ENCODE peak calls at places on chromosome 4, in four cellular contexts. C is GM10248, U is A549, D is BE2C. Z is an unnamed sample.

GRCh38 chr4:14783011-14783877 is 219.0 kb upstream of the CPEB2 start:
- DNase-seq in C (peak), U (no peak), D (no peak), Z (peak)

GRCh38 chr4:95572304-95572991 is 23.7 kb upstream of the UNC5C start:
- DNase-seq in C (no peak), U (no peak), D (peak), Z (no peak)

GRCh38 chr4:125390126-125390525 is 75.4 kb downstream of the FAT4 start:
- DNase-seq in C (no peak), U (no peak), D (no peak), Z (no peak)

GRCh38 chr4:86891785-86892638 is at the start of gene C4orf36:
- DNase-seq in C (peak), U (peak), D (peak), Z (peak)

GRCh38 chr4:71209161-71209560 is 129.7 kb upstream of the SLC4A4 start:
- DNase-seq in C (no peak), U (peak), D (no peak), Z (no peak)

GRCh38 chr4:74376888-74377483 is 12.0 kb downstream of the EREG start:
- DNase-seq in C (peak), U (peak), D (no peak), Z (peak)

GRCh38 chr4:184440593-184441358 is 33.6 kb downstream of the IRF2 start:
- DNase-seq in C (no peak), U (no peak), D (no peak), Z (no peak)

GRCh38 chr4:100362363-100362762 is 155.5 kb downstream of the EMCN start:
- DNase-seq in C (no peak), U (no peak), D (no peak), Z (no peak)

GRCh38 chr4:185109736-185110135 is 33.3 kb upstream of the SLC25A4 start:
- DNase-seq in C (no peak), U (no peak), D (no peak), Z (no peak)

GRCh38 chr4:94452476-94453300 is 946 bp downstream of the PDLIM5 start:
- DNase-seq in C (peak), U (peak), D (peak), Z (peak)

GRCh38 chr4:85005865-85006377 is 39.4 kb upstream of the WDFY3 start:
- DNase-seq in C (no peak), U (no peak), D (no peak), Z (no peak)

GRCh38 chr4:118395057-118395679 is 42.4 kb upstream of the PRSS12 start:
- DNase-seq in C (no peak), U (no peak), D (no peak), Z (no peak)

GRCh38 chr4:2900701-2901100 is 57.1 kb downstream of the ADD1 start:
- DNase-seq in C (no peak), U (no peak), D (no peak), Z (no peak)

GRCh38 chr4:108396900-108397299 is 223.5 kb upstream of the RPL34 start:
- DNase-seq in C (no peak), U (no peak), D (no peak), Z (no peak)

GRCh38 chr4:183146478-183146877 is 47.4 kb downstream of the WWC2 start:
- DNase-seq in C (no peak), U (no peak), D (no peak), Z (no peak)

GRCh38 chr4:158015241-158015640 is 157.6 kb downstream of the GASK1B start:
- DNase-seq in C (no peak), U (no peak), D (no peak), Z (no peak)

GRCh38 chr4:37715889-37716402 is 29.8 kb upstream of the RELL1 start:
- DNase-seq in C (peak), U (no peak), D (peak), Z (peak)

GRCh38 chr4:147965873-147966272 is 234.0 kb downstream of the ARHGAP10 start:
- DNase-seq in C (no peak), U (no peak), D (no peak), Z (no peak)

GRCh38 chr4:70703695-70704332 is 15.5 kb downstream of the UTP3 start:
- DNase-seq in C (no peak), U (no peak), D (no peak), Z (no peak)

GRCh38 chr4:54099287-54099958 is 540 bp upstream of the GSX2 start:
- DNase-seq in C (no peak), U (no peak), D (no peak), Z (peak)

GRCh38 chr4:14701389-14701788 is 300.9 kb upstream of the CPEB2 start:
- DNase-seq in C (no peak), U (no peak), D (no peak), Z (no peak)

GRCh38 chr4:26088433-26088928 is 174.5 kb downstream of the SMIM20 start:
- DNase-seq in C (peak), U (no peak), D (no peak), Z (no peak)

GRCh38 chr4:26084414-26084813 is 170.4 kb downstream of the SMIM20 start:
- DNase-seq in C (no peak), U (no peak), D (no peak), Z (no peak)

GRCh38 chr4:26087108-26087507 is 173.1 kb downstream of the SMIM20 start:
- DNase-seq in C (no peak), U (no peak), D (no peak), Z (no peak)

GRCh38 chr4:26085581-26085980 is 171.6 kb downstream of the SMIM20 start:
- DNase-seq in C (no peak), U (no peak), D (no peak), Z (no peak)

DNA sequence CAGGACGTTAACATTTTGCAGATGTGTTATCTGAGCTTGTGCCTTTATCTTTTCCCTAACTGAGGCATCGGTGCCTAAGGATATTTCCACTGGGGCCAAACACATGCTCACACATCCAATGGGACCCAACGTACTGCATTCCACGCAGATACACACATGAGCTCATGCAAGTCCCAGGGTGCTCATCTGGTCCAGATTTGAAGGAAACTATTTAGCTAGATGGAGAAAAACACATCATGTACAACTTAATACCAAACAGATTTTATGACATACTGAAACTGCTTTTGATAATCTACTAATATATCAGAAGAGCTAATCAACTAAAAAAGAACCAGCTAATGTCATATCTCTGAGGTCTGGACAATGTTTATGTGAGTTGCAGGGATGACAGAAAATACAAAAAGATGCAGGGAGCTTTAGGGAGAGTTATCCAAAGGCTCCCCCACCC is 172.6 kb downstream of the SMIM20 start:
- DNase-seq in C (no peak), U (no peak), D (no peak), Z (no peak)
- TF ChIP-seq CTCF in C (no peak), U (no peak), D (no peak), Z (no peak)

GRCh38 chr4:143482753-143483362 is 30.6 kb upstream of the SMARCA5 start:
- DNase-seq in C (peak), U (peak), D (no peak), Z (peak)

GRCh38 chr4:143481361-143481760 is 32.1 kb upstream of the SMARCA5 start:
- DNase-seq in C (no peak), U (no peak), D (no peak), Z (no peak)

GRCh38 chr4:143488684-143489083 is 24.8 kb upstream of the SMARCA5 start:
- DNase-seq in C (no peak), U (no peak), D (no peak), Z (no peak)

GRCh38 chr4:143489116-143489515 is 24.4 kb upstream of the SMARCA5 start:
- DNase-seq in C (no peak), U (no peak), D (no peak), Z (no peak)

DNA sequence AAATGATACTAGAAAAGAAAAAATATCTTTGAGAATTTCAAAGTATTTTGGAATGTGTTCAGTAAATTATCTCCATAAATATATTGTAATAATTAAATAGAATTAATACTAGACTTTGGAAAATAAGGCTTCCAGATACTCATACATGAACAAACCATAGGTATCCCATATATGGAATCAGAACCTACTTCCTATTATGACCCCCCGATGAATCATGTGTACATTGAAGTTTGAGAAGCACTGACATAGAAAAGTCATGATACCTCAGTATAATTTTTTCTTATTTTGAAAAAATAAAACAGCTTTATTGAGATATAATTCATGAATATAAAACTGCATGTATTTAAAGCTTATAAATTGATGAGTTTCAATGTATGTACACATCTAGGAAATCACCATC is 27.2 kb upstream of the SMARCA5 start:
- DNase-seq in C (no peak), U (no peak), D (no peak), Z (no peak)
- TF ChIP-seq CTCF in C (no peak), U (no peak), D (no peak), Z (no peak)

DNA sequence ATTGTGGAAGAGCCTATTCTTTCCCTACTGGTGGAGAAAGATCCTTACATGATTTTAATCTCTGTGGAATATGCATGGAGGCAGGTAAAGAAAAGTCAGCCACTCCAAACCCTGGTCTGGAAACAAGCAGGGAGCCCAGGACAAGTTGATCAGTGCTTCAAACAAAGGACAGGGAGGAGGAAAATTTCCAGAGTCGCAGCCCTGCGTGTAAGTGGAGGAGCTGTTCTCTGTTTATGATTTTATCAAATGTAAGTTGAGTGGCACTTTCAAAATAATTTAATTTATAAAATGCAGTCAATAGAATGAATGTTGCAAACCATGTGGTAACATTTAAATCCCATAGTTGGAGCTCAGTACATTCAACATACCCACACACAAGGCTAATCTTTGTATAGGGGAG is 57.0 kb downstream of the SLC34A2 start:
- DNase-seq in C (no peak), U (no peak), D (peak), Z (no peak)
- TF ChIP-seq CTCF in C (no peak), U (no peak), D (no peak), Z (no peak)

DNA sequence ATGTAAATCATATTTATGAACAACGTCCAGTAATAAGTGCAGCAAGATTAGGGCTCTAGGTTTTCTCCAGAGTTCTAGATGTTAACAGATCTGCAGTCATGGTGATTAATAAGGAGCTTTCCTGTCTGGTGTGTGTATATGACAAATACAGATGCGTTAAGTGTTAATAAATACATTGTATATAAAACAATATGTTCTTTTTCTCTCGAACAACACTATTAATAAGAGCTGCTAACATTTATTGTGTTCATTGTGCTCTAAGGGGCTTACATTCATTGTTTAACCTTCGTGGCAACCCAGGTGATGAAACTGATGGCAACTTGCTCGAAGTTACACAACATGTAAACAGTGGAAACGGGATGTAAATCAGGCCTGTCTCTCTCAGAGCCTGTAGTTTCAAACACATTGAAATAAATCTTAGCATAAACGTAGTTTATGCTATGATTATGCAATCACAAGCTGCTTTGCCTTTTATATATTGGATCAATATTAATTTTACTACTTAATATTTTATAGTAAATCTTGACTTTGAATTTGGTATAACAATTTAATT is 547 bp upstream of the CLGN start:
- DNase-seq in C (no peak), U (peak), D (no peak), Z (no peak)
- TF ChIP-seq CTCF in C (no peak), U (no peak), D (no peak), Z (no peak)

GRCh38 chr4:26132858-26133257 is 188.0 kb upstream of the RBPJ start:
- DNase-seq in C (no peak), U (no peak), D (no peak), Z (no peak)
- TF ChIP-seq CTCF in C (peak), U (no peak), D (no peak), Z (peak)

GRCh38 chr4:16032382-16032743 is 51.5 kb downstream of the PROM1 start:
- DNase-seq in C (no peak), U (no peak), D (no peak), Z (no peak)
- TF ChIP-seq CTCF in C (no peak), U (no peak), D (no peak), Z (no peak)

DNA sequence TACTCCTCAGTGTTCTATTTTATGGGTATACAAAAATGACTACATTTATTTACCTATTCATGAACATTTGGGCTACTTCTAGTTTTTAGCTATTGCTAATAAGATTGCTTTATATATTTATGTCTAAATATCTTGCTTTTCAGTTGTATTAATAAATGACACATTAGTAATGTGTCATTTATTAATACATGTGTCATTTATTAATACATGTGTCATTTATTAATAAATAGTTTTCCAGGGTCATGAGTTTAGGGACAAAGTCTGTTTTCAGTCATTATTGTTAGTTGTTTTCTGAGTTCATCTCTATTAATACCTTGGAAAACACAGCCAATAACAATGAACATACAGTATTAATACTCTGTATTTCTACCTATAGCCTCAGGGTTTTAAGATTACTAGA is 1630.7 kb upstream of the IGFBP7 start:
- DNase-seq in C (no peak), U (no peak), D (no peak), Z (no peak)
- TF ChIP-seq CTCF in C (no peak), U (no peak), D (no peak), Z (no peak)

GRCh38 chr4:120144634-120145033 is 78.0 kb upstream of the MAD2L1 start:
- DNase-seq in C (no peak), U (no peak), D (peak), Z (no peak)
- TF ChIP-seq CTCF in C (no peak), U (no peak), D (no peak), Z (no peak)

DNA sequence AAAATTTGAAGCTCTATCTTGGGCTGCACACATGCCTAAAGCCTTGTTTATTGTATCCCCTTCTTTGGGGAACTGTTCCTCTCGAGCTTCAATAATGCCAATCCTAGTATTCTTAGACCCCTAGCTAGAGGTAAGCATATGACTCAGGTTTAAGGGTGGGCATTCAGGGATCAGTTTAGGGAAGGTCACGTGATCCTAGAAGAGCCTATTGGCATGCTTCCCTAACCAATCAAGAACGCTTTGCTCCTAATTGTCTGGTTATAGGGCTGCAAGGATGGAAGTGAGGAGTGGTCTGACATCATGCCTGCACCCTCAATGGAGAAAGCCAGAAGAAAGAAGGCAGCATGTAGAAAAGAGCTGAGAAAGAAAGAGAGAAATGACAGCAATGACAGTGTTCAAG is 46.9 kb downstream of the TLR10 start:
- DNase-seq in C (no peak), U (no peak), D (no peak), Z (no peak)
- TF ChIP-seq CTCF in C (no peak), U (no peak), D (no peak), Z (no peak)